ENCODE peak calls at places on chromosomes 16 and 17, in four cellular contexts. G, J, C and I are unnamed samples.

GRCh38 chr16:65773319-65773874 is 593.1 kb upstream of the CDH5 start:
- DNase-seq in G (no peak), J (no peak), C (no peak), I (no peak)

GRCh38 chr16:47873434-47873833 is 282.4 kb downstream of the ABCC12 start:
- DNase-seq in G (no peak), J (no peak), C (no peak), I (no peak)

GRCh38 chr16:75252946-75253911 is 1.8 kb upstream of the BCAR1 start:
- DNase-seq in G (no peak), J (no peak), C (no peak), I (peak)

GRCh38 chr17:77831497-77832179 is 126.9 kb upstream of the TNRC6C start:
- DNase-seq in G (no peak), J (no peak), C (no peak), I (no peak)

GRCh38 chr16:72473631-72474030 is 301.7 kb upstream of the PMFBP1 start:
- DNase-seq in G (no peak), J (no peak), C (no peak), I (no peak)

GRCh38 chr17:20066253-20066652 is 57.1 kb downstream of the SPECC1 start:
- DNase-seq in G (no peak), J (no peak), C (no peak), I (peak)

GRCh38 chr16:74485916-74486315 is 64.6 kb upstream of the CLEC18B start:
- DNase-seq in G (no peak), J (no peak), C (no peak), I (no peak)

GRCh38 chr17:44807093-44807816 is 22.8 kb downstream of the GJC1 start:
- DNase-seq in G (no peak), J (no peak), C (no peak), I (no peak)

GRCh38 chr17:17119533-17119932 is 77.3 kb downstream of the MPRIP start:
- DNase-seq in G (no peak), J (no peak), C (no peak), I (no peak)

GRCh38 chr16:23374721-23375120 is 72.6 kb downstream of the SCNN1B start:
- DNase-seq in G (no peak), J (no peak), C (no peak), I (no peak)

GRCh38 chr16:24051125-24051524 is 205.0 kb upstream of the CACNG3 start:
- DNase-seq in G (no peak), J (no peak), C (no peak), I (no peak)

GRCh38 chr17:17356149-17356930 is 53.2 kb downstream of the NT5M start:
- DNase-seq in G (no peak), J (peak), C (peak), I (peak)

GRCh38 chr16:51569204-51569911 is 418.3 kb upstream of the SALL1 start:
- DNase-seq in G (no peak), J (peak), C (no peak), I (no peak)

GRCh38 chr17:4635823-4636375 is 5.6 kb downstream of the ALOX15 start:
- DNase-seq in G (no peak), J (no peak), C (no peak), I (no peak)